ENCODE peak calls at places on chromosome 3, in eight cellular contexts. G is upper lobe of right lung; C is CD8-positive, alpha-beta memory T cell; J is left lung; M is gastrocnemius medialis; Y is kidney; F is small intestine; D is iPS DF 6.9. V is an unnamed sample. For H3K9me3, the result is how much of the 10 kb centered on the place peaks cover.

GRCh38 chr3:71247221-71247947 is 336.1 kb downstream of the FOXP1 start:
- DNase-seq in G (no peak), C (no peak), J (no peak), M (no peak), Y (no peak), F (peak), D (peak), V (no peak)

GRCh38 chr3:56197259-56197965 is 270.9 kb downstream of the ERC2 start:
- DNase-seq in G (no peak), C (no peak), J (no peak), M (no peak), Y (no peak), F (no peak), D (no peak), V (no peak)

GRCh38 chr3:160841455-160841854 is 85.4 kb downstream of the PPM1L start:
- DNase-seq in G (no peak), C (no peak), J (no peak), M (no peak), Y (no peak), F (no peak), D (no peak), V (no peak)

GRCh38 chr3:171600030-171600429 is 139.8 kb upstream of the TNIK start:
- DNase-seq in G (no peak), C (no peak), J (no peak), M (no peak), Y (no peak), F (no peak), D (no peak), V (no peak)

GRCh38 chr3:10366681-10367101 is 45.8 kb upstream of the SEC13 start:
- DNase-seq in G (no peak), C (no peak), J (peak), M (no peak), Y (no peak), F (no peak), D (no peak), V (no peak)

GRCh38 chr3:193040836-193041672 is 123.4 kb upstream of the MB21D2 start:
- DNase-seq in G (no peak), C (no peak), J (no peak), M (no peak), Y (no peak), F (peak), D (no peak), V (no peak)

GRCh38 chr3:177057768-177058167 is 139.5 kb downstream of the TBL1XR1 start:
- DNase-seq in G (no peak), C (peak), J (no peak), M (no peak), Y (no peak), F (peak), D (no peak), V (no peak)

GRCh38 chr3:134992586-134992985 is 197.5 kb downstream of the EPHB1 start:
- DNase-seq in G (no peak), C (no peak), J (no peak), M (no peak), Y (no peak), F (peak), D (no peak), V (no peak)

GRCh38 chr3:45571969-45572368 is 22.6 kb upstream of the LIMD1 start:
- DNase-seq in G (no peak), C (no peak), J (no peak), M (peak), Y (no peak), F (no peak), D (no peak), V (no peak)

GRCh38 chr3:33482126-33482525 is 41.9 kb upstream of the UBP1 start:
- DNase-seq in G (no peak), C (no peak), J (no peak), M (no peak), Y (no peak), F (no peak), D (no peak), V (no peak)

GRCh38 chr3:143291826-143292447 is 172.4 kb downstream of the CHST2 start:
- DNase-seq in G (no peak), C (no peak), J (no peak), M (no peak), Y (no peak), F (no peak), D (no peak), V (no peak)

GRCh38 chr3:172040976-172041963 is 1.9 kb downstream of the FNDC3B start:
- DNase-seq in G (peak), C (no peak), J (no peak), M (no peak), Y (peak), F (peak), D (no peak), V (no peak)

GRCh38 chr3:15579071-15579470 is 22.3 kb downstream of the HACL1 start:
- DNase-seq in G (no peak), C (no peak), J (no peak), M (no peak), Y (no peak), F (no peak), D (no peak), V (no peak)

GRCh38 chr3:141360888-141361598 is 7.3 kb upstream of the ZBTB38 start:
- DNase-seq in G (no peak), C (no peak), J (no peak), M (no peak), Y (no peak), F (peak), D (no peak), V (no peak)

GRCh38 chr3:55128201-55128870 is 200.5 kb upstream of the LRTM1 start:
- DNase-seq in G (no peak), C (no peak), J (no peak), M (no peak), Y (no peak), F (no peak), D (no peak), V (no peak)

GRCh38 chr3:181782306-181782924 is 70.7 kb downstream of the SOX2 start:
- DNase-seq in G (no peak), C (no peak), J (no peak), M (no peak), Y (no peak), F (no peak), D (no peak), V (no peak)

GRCh38 chr3:58198804-58199203 is 12.0 kb downstream of the DNASE1L3 start:
- DNase-seq in G (no peak), C (no peak), J (no peak), M (no peak), Y (no peak), F (no peak), D (no peak), V (no peak)

GRCh38 chr3:16801698-16802097 is 83.1 kb upstream of the PLCL2 start:
- DNase-seq in G (no peak), C (no peak), J (no peak), M (no peak), Y (no peak), F (no peak), D (no peak), V (no peak)

GRCh38 chr3:122628567-122628966 is 51.1 kb downstream of the PARP15 start:
- DNase-seq in G (no peak), C (no peak), J (no peak), M (no peak), Y (no peak), F (no peak), D (no peak), V (no peak)

GRCh38 chr3:172036541-172037215 is 2.7 kb upstream of the FNDC3B start:
- DNase-seq in G (no peak), C (no peak), J (no peak), M (no peak), Y (no peak), F (no peak), D (no peak), V (no peak)

GRCh38 chr3:143445118-143445517 is 325.5 kb downstream of the CHST2 start:
- DNase-seq in G (no peak), C (no peak), J (no peak), M (no peak), Y (no peak), F (no peak), D (no peak), V (no peak)

GRCh38 chr3:131630812-131631211 is 128.0 kb upstream of the MRPL3 start:
- DNase-seq in G (no peak), C (no peak), J (no peak), M (no peak), Y (no peak), F (no peak), D (no peak), V (no peak)

GRCh38 chr3:183275418-183275817 is 22.4 kb downstream of the B3GNT5 start:
- DNase-seq in G (no peak), C (no peak), J (no peak), M (no peak), Y (no peak), F (peak), D (no peak), V (no peak)

GRCh38 chr3:34207826-34208225 is 409.4 kb downstream of the PDCD6IP start:
- DNase-seq in G (no peak), C (no peak), J (no peak), M (no peak), Y (no peak), F (no peak), D (no peak), V (no peak)

GRCh38 chr3:106566277-106566676 is 697.5 kb upstream of the CBLB start:
- DNase-seq in G (no peak), C (no peak), J (no peak), M (no peak), Y (no peak), F (no peak), D (no peak), V (no peak)

GRCh38 chr3:160981217-160981938 is 123.8 kb downstream of the B3GALNT1 start:
- DNase-seq in G (no peak), C (no peak), J (peak), M (peak), Y (no peak), F (peak), D (no peak), V (no peak)

GRCh38 chr3:174441588-174442316 is 417.4 kb upstream of the NAALADL2 start:
- DNase-seq in G (no peak), C (no peak), J (no peak), M (no peak), Y (no peak), F (no peak), D (no peak), V (no peak)

GRCh38 chr3:139893963-139894637 is 40.9 kb upstream of the CLSTN2 start:
- DNase-seq in G (no peak), C (no peak), J (no peak), M (peak), Y (no peak), F (no peak), D (no peak), V (no peak)

GRCh38 chr3:106034313-106034712 is 165.5 kb upstream of the CBLB start:
- DNase-seq in G (no peak), C (no peak), J (no peak), M (no peak), Y (no peak), F (no peak), D (no peak), V (no peak)

GRCh38 chr3:161266731-161267150 is 45.6 kb downstream of the NMD3 start:
- DNase-seq in G (no peak), C (no peak), J (no peak), M (no peak), Y (no peak), F (no peak), D (no peak), V (no peak)

GRCh38 chr3:127484601-127485388 is 105.7 kb downstream of the TPRA1 start:
- DNase-seq in G (peak), C (no peak), J (peak), M (no peak), Y (no peak), F (no peak), D (no peak), V (peak)

DNA sequence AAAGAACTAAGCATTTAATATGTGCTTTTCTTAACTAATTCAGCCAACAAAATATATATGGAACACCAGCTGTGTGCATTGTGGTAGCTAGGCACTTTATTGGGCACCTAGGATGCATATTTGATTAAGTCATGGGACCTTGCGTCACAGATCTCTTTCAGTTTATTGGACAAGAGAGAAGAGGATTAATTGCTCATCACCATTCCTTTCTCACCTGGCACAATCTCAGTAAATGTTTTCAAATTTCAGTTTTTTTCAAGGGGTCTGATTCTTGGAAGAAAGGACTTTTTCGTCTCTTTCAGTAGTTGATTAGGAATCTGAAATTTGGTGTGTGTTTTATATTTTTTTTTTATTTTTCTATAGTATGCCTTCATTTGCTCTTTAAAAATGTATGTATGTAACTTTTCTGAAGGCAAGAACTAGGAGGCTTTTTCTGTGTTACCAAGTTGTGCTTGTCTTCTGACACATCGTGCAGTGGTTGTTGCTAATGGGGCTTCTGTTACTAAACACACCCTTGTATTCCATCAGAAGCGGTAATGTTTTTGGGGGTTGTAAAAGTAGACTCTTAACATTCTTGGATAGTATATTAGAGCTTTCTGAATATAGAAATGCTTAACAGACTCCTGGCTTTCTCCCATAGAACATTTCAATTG is 2.2 kb downstream of the TIPARP start:
- DNase-seq in G (no peak), C (no peak), J (no peak), M (no peak), Y (no peak), F (no peak), D (no peak), V (no peak)
- H3K4me3 ChIP-seq in G (peak), C (peak), J (peak), M (peak), Y (peak), F (peak), D (no peak), V (no peak)

GRCh38 chr3:196763179-196763578 is 23.5 kb downstream of the PAK2 start:
- DNase-seq in G (no peak), C (no peak), J (no peak), M (no peak), Y (no peak), F (no peak), D (no peak), V (no peak)
- H3K9me3 ChIP-seq in G (under half), C (under half), J (under half), M (under half), Y (under half), F (under half), D (under half), V (under half)

GRCh38 chr3:101938262-101938847 is 89.0 kb downstream of the NFKBIZ start:
- DNase-seq in G (no peak), C (no peak), J (no peak), M (no peak), Y (no peak), F (peak), D (no peak), V (no peak)

GRCh38 chr3:101939391-101939790 is 90.1 kb downstream of the NFKBIZ start:
- DNase-seq in G (no peak), C (no peak), J (no peak), M (no peak), Y (no peak), F (no peak), D (no peak), V (no peak)

GRCh38 chr3:101942356-101942755 is 93.0 kb downstream of the NFKBIZ start:
- DNase-seq in G (no peak), C (no peak), J (no peak), M (no peak), Y (no peak), F (no peak), D (no peak), V (no peak)

GRCh38 chr3:101941253-101942039 is 92.1 kb downstream of the NFKBIZ start:
- DNase-seq in G (no peak), C (no peak), J (no peak), M (no peak), Y (no peak), F (no peak), D (no peak), V (no peak)

DNA sequence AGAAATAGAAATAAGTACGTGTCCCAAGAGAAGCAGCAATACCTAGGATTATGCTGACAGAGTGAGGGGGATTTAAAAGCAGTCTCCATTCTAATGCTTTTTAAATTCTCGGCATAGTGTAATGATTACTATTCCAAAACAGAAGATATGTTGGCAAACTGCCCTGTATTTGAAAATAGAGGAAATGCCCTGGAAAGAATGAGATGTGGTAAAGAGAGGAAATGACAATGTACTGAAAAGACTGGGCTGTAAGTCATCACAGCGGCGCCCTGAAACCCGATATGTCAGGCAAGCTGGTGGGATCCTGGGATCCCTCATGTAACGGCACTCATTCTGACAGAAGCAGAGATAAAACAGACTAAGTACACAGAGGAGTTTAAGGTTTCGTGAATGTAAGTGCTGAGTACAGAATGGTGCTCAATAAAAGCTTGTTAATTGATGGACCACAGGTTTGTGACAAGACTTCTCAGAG is 91.2 kb downstream of the NFKBIZ start:
- DNase-seq in G (peak), C (no peak), J (peak), M (no peak), Y (no peak), F (no peak), D (peak), V (peak)
- H3K4me3 ChIP-seq in G (no peak), C (no peak), J (no peak), M (no peak), Y (no peak), F (no peak), D (no peak), V (no peak)

GRCh38 chr3:1892459-1892858 is 206.2 kb upstream of the CNTN4 start:
- DNase-seq in G (no peak), C (no peak), J (no peak), M (no peak), Y (no peak), F (no peak), D (no peak), V (no peak)
- H3K9me3 ChIP-seq in G (under half), C (under half), J (under half), M (under half), Y (under half), F (under half), D (under half), V (half or more)

GRCh38 chr3:53493997-53494791 is at the start of gene CACNA1D:
- DNase-seq in G (peak), C (no peak), J (peak), M (no peak), Y (peak), F (peak), D (peak), V (no peak)

GRCh38 chr3:53495518-53496501 is 1.4 kb downstream of the CACNA1D start:
- DNase-seq in G (no peak), C (no peak), J (no peak), M (no peak), Y (peak), F (peak), D (no peak), V (no peak)

GRCh38 chr3:53496984-53497383 is 2.6 kb downstream of the CACNA1D start:
- DNase-seq in G (no peak), C (no peak), J (no peak), M (no peak), Y (no peak), F (no peak), D (no peak), V (no peak)

GRCh38 chr3:53493618-53493996 is 804 bp upstream of the CACNA1D start:
- DNase-seq in G (no peak), C (no peak), J (no peak), M (no peak), Y (no peak), F (peak), D (no peak), V (no peak)

GRCh38 chr3:53495091-53495517 is 693 bp downstream of the CACNA1D start:
- DNase-seq in G (no peak), C (no peak), J (no peak), M (no peak), Y (no peak), F (no peak), D (no peak), V (no peak)
- H3K4me3 ChIP-seq in G (peak), C (no peak), J (peak), M (peak), Y (peak), F (peak), D (peak), V (peak)

DNA sequence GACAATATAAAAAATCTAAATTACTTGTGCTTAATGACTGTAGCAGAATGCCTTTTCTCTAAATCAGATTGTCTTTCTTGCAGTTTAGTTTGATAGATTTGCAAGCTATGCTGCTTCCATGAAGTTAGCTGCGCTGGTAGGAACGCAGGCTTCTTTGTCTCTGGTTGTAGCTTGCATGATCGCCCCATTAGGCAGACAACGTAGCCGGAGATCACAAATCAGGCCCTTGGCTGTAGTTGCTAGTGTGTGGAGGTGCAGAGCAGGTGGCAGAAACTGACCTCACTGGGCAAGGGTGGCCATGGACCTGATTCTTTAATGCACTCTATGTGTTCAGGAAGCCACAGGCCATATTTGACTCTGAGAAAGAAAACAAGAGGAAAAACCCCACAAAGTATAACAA is 6.2 kb downstream of the ZIC1 start:
- DNase-seq in G (no peak), C (no peak), J (no peak), M (no peak), Y (no peak), F (no peak), D (no peak), V (no peak)
- H3K9me3 ChIP-seq in G (under half), C (under half), J (under half), M (under half), Y (under half), F (under half), D (under half), V (under half)

DNA sequence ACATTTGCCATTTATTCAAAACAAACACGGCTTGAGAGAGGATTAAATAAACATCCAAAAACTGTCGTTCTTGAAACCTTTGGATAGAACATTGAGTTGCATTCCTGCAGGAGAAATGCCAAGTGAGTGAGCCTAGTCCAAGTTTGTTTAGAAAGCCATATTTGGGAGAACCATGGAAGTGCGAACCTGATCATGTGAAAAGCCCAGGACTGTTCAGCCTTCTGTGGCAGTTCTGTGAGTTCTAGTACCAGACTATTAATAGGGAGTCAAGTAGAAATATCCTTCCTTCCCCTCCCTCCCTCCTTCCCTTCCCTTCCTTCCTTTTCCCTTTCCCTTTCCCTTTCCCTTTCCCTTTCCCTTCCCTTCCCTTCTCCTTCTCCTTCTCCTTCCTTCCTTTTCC is 470.4 kb downstream of the LPP start:
- DNase-seq in G (no peak), C (no peak), J (no peak), M (peak), Y (no peak), F (no peak), D (no peak), V (no peak)
- H3K4me3 ChIP-seq in G (no peak), C (no peak), J (no peak), M (no peak), Y (no peak), F (no peak), D (no peak), V (no peak)

GRCh38 chr3:7512048-7512447 is 651.1 kb downstream of the GRM7 start:
- DNase-seq in G (no peak), C (no peak), J (no peak), M (no peak), Y (no peak), F (no peak), D (no peak), V (no peak)

GRCh38 chr3:7503431-7503830 is 642.5 kb downstream of the GRM7 start:
- DNase-seq in G (no peak), C (no peak), J (no peak), M (no peak), Y (no peak), F (no peak), D (no peak), V (no peak)

GRCh38 chr3:7504886-7505775 is 644.2 kb downstream of the GRM7 start:
- DNase-seq in G (no peak), C (no peak), J (no peak), M (no peak), Y (no peak), F (peak), D (no peak), V (no peak)

GRCh38 chr3:7508821-7509220 is 647.9 kb downstream of the GRM7 start:
- DNase-seq in G (no peak), C (no peak), J (no peak), M (no peak), Y (no peak), F (no peak), D (no peak), V (no peak)

GRCh38 chr3:7506606-7507180 is 645.8 kb downstream of the GRM7 start:
- DNase-seq in G (no peak), C (no peak), J (no peak), M (no peak), Y (no peak), F (no peak), D (no peak), V (no peak)
- H3K9me3 ChIP-seq in G (under half), C (under half), J (under half), M (under half), Y (under half), F (under half), D (under half), V (under half)